ENCODE peak calls at places on chromosomes 7 and 10, in five cellular contexts. F is PC-3, X is coronary artery, E is body of pancreas, Y is cerebellar cortex. K is an unnamed sample.

GRCh38 chr10:81876253-81876731 is 1.3 kb downstream of the NRG3 start:
- DNase-seq in F (no peak), Y (no peak), X (no peak), E (peak), K (no peak)

GRCh38 chr7:28939844-28940243 is 18.3 kb downstream of the TRIL start:
- DNase-seq in Y (no peak), E (no peak), F (no peak), X (no peak), K (no peak)

GRCh38 chr10:3756360-3756740 is 28.7 kb downstream of the KLF6 start:
- DNase-seq in F (no peak), X (peak), E (no peak), Y (no peak), K (no peak)

GRCh38 chr7:82678716-82679115 is 235.1 kb upstream of the CACNA2D1 start:
- DNase-seq in Y (peak), X (no peak), F (no peak), E (no peak), K (no peak)

GRCh38 chr7:84412161-84412969 is 217.8 kb upstream of the SEMA3A start:
- DNase-seq in X (no peak), F (peak), Y (no peak), E (no peak), K (no peak)

GRCh38 chr10:103706760-103707159 is 148.6 kb downstream of the SH3PXD2A start:
- DNase-seq in X (no peak), F (no peak), Y (peak), E (no peak), K (peak)

GRCh38 chr7:95582578-95583293 is 13.6 kb downstream of the PDK4 start:
- DNase-seq in E (no peak), X (no peak), F (no peak), Y (no peak), K (no peak)

GRCh38 chr7:128066858-128067257 is 35.6 kb upstream of the LRRC4 start:
- DNase-seq in X (no peak), E (no peak), Y (no peak), F (no peak), K (no peak)

GRCh38 chr7:155190608-155191536 is 106.8 kb upstream of the INSIG1 start:
- DNase-seq in F (peak), E (peak), Y (peak), X (peak), K (peak)

GRCh38 chr7:65459438-65459837 is 85.8 kb downstream of the ZNF92 start:
- DNase-seq in E (no peak), Y (no peak), F (no peak), X (no peak), K (no peak)

GRCh38 chr10:97407211-97407951 is 6.2 kb upstream of the RRP12 start:
- DNase-seq in X (no peak), E (peak), F (peak), Y (peak), K (peak)

GRCh38 chr10:97546441-97547340 is 25.9 kb upstream of the ANKRD2 start:
- DNase-seq in X (no peak), F (no peak), E (no peak), Y (no peak), K (no peak)

GRCh38 chr7:154299736-154300135 is 247.5 kb downstream of the DPP6 start:
- DNase-seq in X (no peak), E (no peak), F (no peak), Y (no peak), K (no peak)

GRCh38 chr7:30022991-30023390 is 3.5 kb downstream of the FKBP14 start:
- DNase-seq in X (no peak), F (no peak), Y (no peak), E (no peak), K (no peak)

GRCh38 chr7:1611708-1612241 is 41.9 kb upstream of the PSMG3 start:
- DNase-seq in X (no peak), E (no peak), F (peak), Y (peak), K (peak)

GRCh38 chr7:137209151-137209822 is 134.2 kb downstream of the PTN start:
- DNase-seq in Y (no peak), F (no peak), X (no peak), E (no peak), K (no peak)

GRCh38 chr7:8152489-8153192 is 109.3 kb downstream of the ICA1 start:
- DNase-seq in F (no peak), X (no peak), Y (no peak), E (no peak), K (no peak)

K was measured in G401.